ENCODE peak calls at places on chromosomes 3 and 15, in nine cellular contexts. T is esophagus squamous epithelium, B is sigmoid colon, Z is body of pancreas, M is A549, U is endothelial cell of umbilical vein, C is uterus, O is right lobe of liver, G is HepG2. A is an unnamed sample.

GRCh38 chr3:86990734-86991481 is at the start of gene VGLL3:
- DNase-seq in U (peak), B (peak), M (peak), Z (peak), T (no peak), G (no peak), C (peak), O (peak), A (peak)

GRCh38 chr15:98823012-98823458 is 174.7 kb downstream of the IGF1R start:
- DNase-seq in O (no peak), T (no peak), U (peak), C (peak), Z (no peak), M (no peak), G (no peak), B (no peak), A (no peak)

GRCh38 chr3:104088738-104089137 is 1278.0 kb upstream of the ALCAM start:
- DNase-seq in U (no peak), Z (no peak), T (no peak), G (no peak), C (no peak), O (no peak), B (no peak), M (no peak), A (no peak)

GRCh38 chr3:133274477-133274876 is 125.4 kb upstream of the BFSP2 start:
- DNase-seq in B (no peak), T (no peak), Z (no peak), M (no peak), O (no peak), U (no peak), G (no peak), C (no peak), A (no peak)

GRCh38 chr3:141326123-141326522 is 42.2 kb upstream of the ZBTB38 start:
- DNase-seq in T (no peak), M (no peak), Z (no peak), U (no peak), C (no peak), G (no peak), O (no peak), B (no peak), A (no peak)

GRCh38 chr15:86347245-86347644 is 267.6 kb downstream of the AGBL1 start:
- DNase-seq in M (no peak), C (no peak), G (no peak), U (no peak), O (no peak), Z (no peak), T (no peak), B (no peak), A (no peak)

GRCh38 chr3:69738859-69739203 is 433 bp upstream of the MITF start:
- DNase-seq in U (no peak), B (peak), T (no peak), C (no peak), M (no peak), Z (no peak), O (no peak), G (no peak), A (no peak)

GRCh38 chr15:52421029-52421428 is 107.7 kb downstream of the MYO5A start:
- DNase-seq in M (no peak), O (no peak), G (no peak), B (no peak), T (no peak), U (no peak), C (no peak), Z (no peak), A (no peak)

GRCh38 chr3:43423634-43424033 is 137.3 kb downstream of the SNRK start:
- DNase-seq in U (no peak), O (no peak), M (no peak), Z (no peak), B (no peak), T (no peak), C (no peak), G (no peak), A (no peak)

GRCh38 chr3:154548341-154548740 is 118.4 kb upstream of the GPR149 start:
- DNase-seq in O (no peak), U (no peak), M (no peak), Z (no peak), B (no peak), C (no peak), T (no peak), G (no peak), A (no peak)

GRCh38 chr3:197466586-197467399 is 89.0 kb downstream of the BDH1 start:
- DNase-seq in G (no peak), U (peak), T (no peak), B (no peak), O (no peak), Z (no peak), M (peak), C (no peak), A (no peak)

GRCh38 chr15:62985768-62986167 is 56.8 kb upstream of the TPM1 start:
- DNase-seq in O (no peak), U (peak), T (no peak), G (no peak), B (no peak), C (peak), Z (no peak), M (no peak), A (no peak)

GRCh38 chr15:75050283-75050682 is 26.9 kb downstream of the PPCDC start:
- DNase-seq in O (no peak), Z (no peak), C (no peak), U (no peak), G (no peak), M (no peak), T (no peak), B (no peak), A (no peak)

GRCh38 chr3:168094580-168094876 is 1.2 kb downstream of the GOLIM4 start:
- DNase-seq in U (no peak), G (no peak), C (no peak), B (no peak), T (no peak), Z (no peak), O (no peak), M (no peak), A (no peak)

GRCh38 chr3:55676643-55677042 is 189.5 kb upstream of the WNT5A start:
- DNase-seq in O (no peak), Z (no peak), C (no peak), B (no peak), G (no peak), M (no peak), T (no peak), U (no peak), A (no peak)

GRCh38 chr3:128447561-128448013 is 19.1 kb downstream of the DNAJB8 start:
- DNase-seq in G (no peak), C (no peak), U (no peak), O (no peak), M (no peak), Z (no peak), B (no peak), T (no peak), A (no peak)

GRCh38 chr3:186425788-186426730 is 64.0 kb upstream of the DGKG start:
- DNase-seq in T (no peak), Z (no peak), M (peak), C (no peak), B (no peak), G (no peak), U (no peak), O (no peak), A (no peak)

GRCh38 chr15:78923480-78924360 is 21.1 kb downstream of the CTSH start:
- DNase-seq in B (no peak), C (no peak), Z (no peak), M (no peak), G (no peak), T (no peak), U (no peak), O (no peak), A (no peak)
- TF ChIP-seq CTCF in B (no peak), C (no peak), Z (no peak), M (no peak), G (no peak), T (no peak), U (no peak), O (no peak), A (no peak)

GRCh38 chr15:25803036-25803435 is 60.1 kb downstream of the ATP10A start:
- DNase-seq in O (no peak), T (no peak), U (no peak), G (no peak), M (no peak), Z (no peak), B (no peak), C (no peak), A (no peak)
- TF ChIP-seq POLR2A in O (no peak), T (no peak), U (no peak), G (no peak), M (no peak), Z (no peak), B (no peak), C (no peak), A (no peak)

GRCh38 chr3:57794501-57794900 is 38.4 kb downstream of the SLMAP start:
- DNase-seq in Z (no peak), T (no peak), O (no peak), C (no peak), G (no peak), U (no peak), B (no peak), M (no peak), A (no peak)

GRCh38 chr3:57792198-57792597 is 36.1 kb downstream of the SLMAP start:
- DNase-seq in M (no peak), B (no peak), Z (no peak), C (no peak), T (no peak), G (no peak), O (no peak), U (no peak), A (no peak)

GRCh38 chr3:57796261-57796660 is 40.2 kb downstream of the SLMAP start:
- DNase-seq in O (no peak), C (no peak), T (no peak), G (no peak), U (no peak), Z (no peak), B (no peak), M (no peak), A (no peak)

GRCh38 chr3:57794951-57795350 is 38.8 kb downstream of the SLMAP start:
- DNase-seq in T (no peak), O (no peak), B (no peak), C (no peak), Z (no peak), G (no peak), M (no peak), U (no peak), A (no peak)

DNA sequence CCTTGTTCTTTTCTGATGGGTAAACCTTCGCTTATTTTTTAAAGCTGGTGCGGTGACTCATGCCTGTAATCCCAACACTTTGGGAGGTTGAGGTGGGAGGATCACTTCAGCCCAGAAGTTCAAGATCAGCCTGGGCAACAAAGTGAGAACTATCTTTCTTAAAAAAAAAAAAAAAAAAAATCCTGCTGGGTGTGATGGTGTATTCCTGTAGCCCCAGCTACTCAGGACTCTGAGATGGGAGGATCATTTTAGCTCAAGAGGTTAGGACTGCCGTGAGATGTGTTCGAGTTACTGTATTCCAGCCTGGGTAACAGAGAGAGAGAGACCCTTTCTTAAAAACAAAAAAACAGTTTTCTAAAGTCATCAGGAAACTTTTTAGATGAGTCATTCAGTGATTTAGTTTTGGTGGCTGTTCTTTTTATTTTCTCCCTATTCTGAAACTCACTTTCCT is 37.7 kb downstream of the SLMAP start:
- DNase-seq in G (no peak), O (no peak), U (peak), B (no peak), T (no peak), C (peak), Z (no peak), M (no peak), A (no peak)
- H3K27ac ChIP-seq in G (peak), O (no peak), U (no peak), B (no peak), T (no peak), C (peak), Z (no peak), M (peak), A (no peak)

DNA sequence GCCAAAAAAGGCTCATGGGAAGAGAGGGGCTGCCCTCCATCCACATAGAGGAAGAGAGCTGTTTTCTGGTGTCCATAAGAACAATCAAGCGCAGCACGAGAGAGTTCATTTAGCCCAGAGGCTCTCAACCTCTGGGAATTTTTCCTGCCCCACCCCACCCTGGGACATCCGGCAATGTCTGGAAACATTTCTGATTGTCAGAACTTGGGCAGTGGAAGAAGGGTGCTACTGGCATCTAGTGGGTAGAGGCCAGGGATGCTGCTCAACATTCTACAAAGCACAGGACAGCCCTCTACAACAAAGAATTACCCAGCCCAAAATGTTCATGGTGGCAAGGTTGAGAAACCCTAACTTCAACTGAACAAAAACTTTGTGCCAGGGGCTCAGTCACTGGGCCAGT is 92.9 kb downstream of the RAB11A start:
- DNase-seq in Z (no peak), T (no peak), G (no peak), M (no peak), U (peak), C (peak), O (no peak), B (no peak), A (no peak)
- TF ChIP-seq CTCF in Z (no peak), T (no peak), G (no peak), M (peak), U (no peak), C (no peak), O (no peak), B (no peak), A (peak)

DNA sequence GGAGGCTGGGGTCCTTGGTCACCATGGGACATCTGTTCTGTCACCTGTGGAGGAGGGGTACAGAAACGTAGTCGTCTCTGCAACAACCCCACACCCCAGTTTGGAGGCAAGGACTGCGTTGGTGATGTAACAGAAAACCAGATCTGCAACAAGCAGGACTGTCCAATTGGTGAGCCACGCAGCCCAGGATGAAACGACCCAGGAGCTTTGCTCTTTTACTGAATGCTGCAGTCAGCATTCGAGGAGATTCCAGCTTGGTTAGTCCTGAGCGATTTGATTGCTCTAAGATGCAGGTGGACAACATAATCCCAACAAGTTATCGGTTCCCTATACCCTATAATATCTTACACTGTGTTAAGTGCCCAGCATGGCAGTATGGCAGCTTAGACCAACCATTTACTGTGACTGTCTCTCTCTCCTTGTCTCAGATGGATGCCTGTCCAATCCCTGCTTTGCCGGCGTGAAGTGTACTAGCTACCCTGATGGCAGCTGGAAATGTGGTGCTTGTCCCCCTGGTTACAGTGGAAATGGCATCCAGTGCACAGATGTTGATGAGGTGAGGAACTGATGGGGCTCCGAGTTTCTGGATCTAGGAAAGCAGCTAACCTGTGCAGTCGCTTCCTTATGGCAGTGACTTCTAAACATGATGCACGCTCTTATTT is 7.8 kb downstream of the THBS1 start:
- DNase-seq in M (no peak), T (no peak), G (no peak), O (no peak), Z (no peak), C (no peak), U (peak), B (no peak), A (no peak)
- TF ChIP-seq POLR2A in M (no peak), T (no peak), G (no peak), O (no peak), Z (no peak), C (no peak), U (peak), B (no peak), A (no peak)

DNA sequence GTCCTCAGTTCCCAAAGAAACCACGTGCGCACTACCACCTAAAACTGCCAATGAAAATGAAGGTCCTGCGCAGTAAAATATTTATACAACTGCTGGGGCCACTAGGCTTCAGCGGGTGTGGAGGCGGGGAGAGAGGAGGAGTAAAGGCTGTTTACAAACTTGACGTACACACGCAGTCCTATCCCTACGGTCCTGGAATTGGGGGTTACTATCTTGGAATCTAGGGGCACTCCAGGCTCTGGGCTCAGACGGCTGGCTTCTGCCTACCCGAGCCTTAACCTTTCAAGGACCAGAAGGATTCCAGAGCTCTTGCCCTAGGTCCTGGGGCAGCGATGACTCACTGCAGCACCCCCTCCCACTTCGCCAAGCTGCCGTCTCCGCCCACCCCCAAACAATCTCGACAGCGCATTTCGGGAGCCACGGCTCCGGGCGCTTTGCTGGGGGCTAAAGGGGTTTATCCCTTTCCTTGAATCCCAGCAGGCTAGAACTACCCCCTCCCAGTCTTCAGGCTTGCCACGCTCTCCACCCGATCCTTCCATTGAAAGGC is 3.0 kb downstream of the ADAMTS9 start:
- DNase-seq in Z (peak), B (peak), M (no peak), U (peak), T (no peak), G (no peak), C (peak), O (no peak), A (peak)
- H3K27ac ChIP-seq in Z (peak), B (peak), M (no peak), U (peak), T (peak), G (no peak), C (peak), O (peak), A (peak)

GRCh38 chr3:117477214-117477755 is 767.7 kb downstream of the TUSC7 start:
- DNase-seq in C (no peak), U (no peak), M (no peak), T (no peak), Z (no peak), B (no peak), G (no peak), O (no peak), A (no peak)

GRCh38 chr3:117480493-117480892 is 770.9 kb downstream of the TUSC7 start:
- DNase-seq in O (no peak), B (no peak), G (no peak), U (no peak), T (no peak), Z (no peak), M (no peak), C (no peak), A (no peak)

GRCh38 chr3:117483839-117484238 is 774.3 kb downstream of the TUSC7 start:
- DNase-seq in Z (no peak), C (no peak), O (no peak), T (no peak), M (no peak), G (no peak), B (no peak), U (no peak), A (no peak)

GRCh38 chr3:117480981-117481380 is 771.4 kb downstream of the TUSC7 start:
- DNase-seq in T (no peak), U (no peak), M (no peak), Z (no peak), C (no peak), O (no peak), B (no peak), G (no peak), A (no peak)

GRCh38 chr3:117479095-117479494 is 769.5 kb downstream of the TUSC7 start:
- DNase-seq in O (no peak), Z (no peak), B (no peak), G (no peak), M (no peak), C (no peak), U (no peak), T (no peak), A (no peak)
- TF ChIP-seq CTCF in O (no peak), Z (no peak), B (no peak), G (no peak), M (no peak), C (no peak), U (no peak), T (no peak), A (no peak)

GRCh38 chr3:59425371-59425770 is 375.5 kb upstream of the CFAP20DC start:
- DNase-seq in O (no peak), T (no peak), G (peak), C (peak), Z (no peak), M (no peak), U (no peak), B (no peak), A (no peak)
- TF ChIP-seq POLR2A in O (no peak), T (no peak), G (no peak), C (no peak), Z (no peak), M (no peak), U (no peak), B (no peak), A (no peak)